ENCODE peak calls at places on chromosomes 1 and 21, in nine cellular contexts. One of them, this sample, is unnamed.

GRCh38 chr1:15007842-15008241 is 145.7 kb upstream of the TMEM51 start:
- DNase-seq in DND-41: no peak
- DNase-seq in IMR-90: no peak
- DNase-seq in endodermal cell: no peak
- DNase-seq in astrocyte: no peak
- DNase-seq in kidney: no peak
- DNase-seq in fibroblast of lung: peak; percentile 10
- DNase-seq in adipocyte: no peak
- DNase-seq in HepG2: no peak
- DNase-seq in this sample: no peak

GRCh38 chr1:15636436-15636835 is 19.2 kb downstream of the DDI2 start:
- DNase-seq in adipocyte: no peak
- DNase-seq in fibroblast of lung: no peak
- DNase-seq in endodermal cell: no peak
- DNase-seq in astrocyte: no peak
- DNase-seq in HepG2: no peak
- DNase-seq in IMR-90: no peak
- DNase-seq in kidney: no peak
- DNase-seq in DND-41: no peak
- DNase-seq in this sample: no peak

GRCh38 chr1:27878787-27879335 is 6.5 kb downstream of the THEMIS2 start:
- DNase-seq in fibroblast of lung: no peak
- DNase-seq in astrocyte: no peak
- DNase-seq in DND-41: no peak
- DNase-seq in adipocyte: no peak
- DNase-seq in endodermal cell: no peak
- DNase-seq in IMR-90: no peak
- DNase-seq in HepG2: no peak
- DNase-seq in kidney: no peak
- DNase-seq in this sample: no peak

GRCh38 chr1:33610391-33610790 is 137.9 kb downstream of the ZSCAN20 start:
- DNase-seq in DND-41: no peak
- DNase-seq in kidney: peak; percentile 43
- DNase-seq in adipocyte: no peak
- DNase-seq in fibroblast of lung: no peak
- DNase-seq in HepG2: no peak
- DNase-seq in IMR-90: no peak
- DNase-seq in astrocyte: no peak
- DNase-seq in endodermal cell: no peak
- DNase-seq in this sample: no peak

GRCh38 chr1:235597867-235598553 is 51.6 kb downstream of the GNG4 start:
- DNase-seq in HepG2: peak; percentile 27
- DNase-seq in adipocyte: peak; percentile 42
- DNase-seq in fibroblast of lung: peak; percentile 42
- DNase-seq in kidney: no peak
- DNase-seq in DND-41: no peak
- DNase-seq in endodermal cell: peak; percentile 60
- DNase-seq in IMR-90: peak; percentile 62
- DNase-seq in astrocyte: peak; percentile 12
- DNase-seq in this sample: peak; percentile 27

GRCh38 chr1:1400576-1401456 is 1.7 kb upstream of the CCNL2 start:
- DNase-seq in kidney: no peak
- DNase-seq in astrocyte: no peak
- DNase-seq in fibroblast of lung: peak; percentile 18
- DNase-seq in adipocyte: no peak
- DNase-seq in endodermal cell: no peak
- DNase-seq in DND-41: no peak
- DNase-seq in HepG2: peak; percentile 93
- DNase-seq in IMR-90: peak; percentile 23
- DNase-seq in this sample: no peak

GRCh38 chr1:225565845-225566244 is 87.1 kb downstream of the ENAH start:
- DNase-seq in astrocyte: no peak
- DNase-seq in HepG2: no peak
- DNase-seq in endodermal cell: no peak
- DNase-seq in fibroblast of lung: no peak
- DNase-seq in kidney: no peak
- DNase-seq in IMR-90: no peak
- DNase-seq in adipocyte: peak; percentile 33
- DNase-seq in DND-41: no peak
- DNase-seq in this sample: no peak

GRCh38 chr1:159282118-159282517 is 20.0 kb upstream of the FCER1A start:
- DNase-seq in IMR-90: no peak
- DNase-seq in kidney: no peak
- DNase-seq in astrocyte: no peak
- DNase-seq in HepG2: peak; percentile 48
- DNase-seq in DND-41: no peak
- DNase-seq in adipocyte: no peak
- DNase-seq in endodermal cell: no peak
- DNase-seq in fibroblast of lung: no peak
- DNase-seq in this sample: no peak

DNA sequence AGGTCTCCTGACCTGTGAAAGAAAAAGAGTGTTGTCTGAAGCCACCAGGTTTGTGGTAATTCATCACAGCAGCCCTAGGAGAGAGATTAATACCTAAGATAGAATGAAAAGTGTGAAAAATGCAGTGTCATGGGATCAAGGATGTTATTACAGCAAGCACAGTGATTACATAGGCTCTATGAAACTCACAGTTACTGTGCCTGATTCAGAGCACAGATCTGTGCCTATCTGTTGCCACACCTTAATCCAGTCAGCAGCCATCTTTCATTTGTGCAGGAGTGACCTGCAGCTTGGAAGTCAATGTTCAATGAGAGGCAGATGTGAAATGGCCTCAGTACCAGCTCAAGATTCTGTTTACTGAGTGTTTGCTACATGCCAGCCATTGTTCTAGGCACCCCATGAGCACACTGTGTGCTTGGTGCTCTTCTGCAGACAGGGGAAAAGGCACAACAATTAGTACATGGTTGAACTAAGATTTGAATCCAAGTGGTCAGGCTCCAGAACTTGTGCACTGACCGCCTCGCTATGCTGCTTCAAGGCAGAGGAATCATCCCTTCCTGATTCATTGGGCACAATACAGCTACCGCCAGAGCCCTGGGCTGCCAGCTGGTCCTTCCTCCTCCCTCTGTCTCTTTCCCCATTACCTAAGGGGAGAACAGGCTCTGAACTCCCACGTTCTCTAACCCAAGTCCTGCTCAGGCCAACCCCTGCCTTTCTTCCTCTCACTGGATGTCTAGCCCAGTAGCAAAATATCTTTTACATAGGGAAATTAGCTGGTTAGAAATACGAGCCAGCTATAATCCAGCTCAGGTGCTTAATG is 56.2 kb upstream of the NEK2 start:
- DNase-seq in astrocyte: no peak
- DNase-seq in HepG2: no peak
- DNase-seq in IMR-90: no peak
- DNase-seq in fibroblast of lung: no peak
- DNase-seq in endodermal cell: peak; percentile 35
- DNase-seq in adipocyte: no peak
- DNase-seq in DND-41: no peak
- DNase-seq in kidney: no peak
- DNase-seq in this sample: no peak
- H3K9ac ChIP-seq in astrocyte: no peak overlapping the region
- H3K9ac ChIP-seq in HepG2: no peak overlapping the region
- H3K9ac ChIP-seq in IMR-90: no peak overlapping the region
- H3K9ac ChIP-seq in fibroblast of lung: no peak overlapping the region
- H3K9ac ChIP-seq in endodermal cell: no peak overlapping the region
- H3K9ac ChIP-seq in adipocyte: no peak overlapping the region
- H3K9ac ChIP-seq in DND-41: no peak overlapping the region
- H3K9ac ChIP-seq in kidney: no peak overlapping the region
- H3K9ac ChIP-seq in this sample: no peak overlapping the region

DNA sequence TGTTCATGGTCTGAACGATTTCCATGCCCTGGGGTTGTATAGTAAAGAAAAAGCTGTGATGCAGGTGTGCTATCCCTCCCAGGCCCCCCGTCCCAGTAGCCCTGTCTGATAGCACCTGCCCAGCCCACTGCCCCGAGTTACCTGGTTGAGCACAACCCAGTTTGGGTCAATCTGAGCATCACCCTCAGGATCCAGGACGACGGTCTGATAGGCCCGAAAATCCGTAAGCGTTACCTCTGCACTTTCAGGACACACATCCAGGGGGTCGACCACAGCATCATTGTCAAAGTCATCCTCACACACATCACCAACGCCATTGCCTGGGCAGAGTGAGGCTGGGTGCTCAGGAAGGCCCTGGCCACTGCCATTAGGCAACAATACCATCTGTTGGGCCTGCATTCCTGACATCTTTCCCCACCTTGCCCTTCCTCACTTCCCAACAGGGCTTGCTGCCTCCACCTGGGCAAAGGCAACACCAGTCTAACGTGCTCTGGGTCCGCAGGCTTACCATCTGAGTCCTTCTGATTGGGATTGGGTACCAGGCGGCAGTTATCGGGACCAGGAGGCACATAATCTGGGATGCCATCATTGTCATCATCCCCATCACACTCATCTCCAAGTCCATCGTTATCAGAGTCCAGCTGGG is 9.7 kb downstream of the THBS3 start:
- DNase-seq in IMR-90: no peak
- DNase-seq in HepG2: no peak
- DNase-seq in endodermal cell: no peak
- DNase-seq in astrocyte: no peak
- DNase-seq in adipocyte: no peak
- DNase-seq in DND-41: no peak
- DNase-seq in fibroblast of lung: no peak
- DNase-seq in kidney: peak; percentile 28
- DNase-seq in this sample: no peak
- H3K4me3 ChIP-seq in IMR-90: no peak overlapping the region
- H3K4me3 ChIP-seq in HepG2: no peak overlapping the region
- H3K4me3 ChIP-seq in endodermal cell: no peak overlapping the region
- H3K4me3 ChIP-seq in astrocyte: no peak overlapping the region
- H3K4me3 ChIP-seq in adipocyte: no peak overlapping the region
- H3K4me3 ChIP-seq in DND-41: no peak overlapping the region
- H3K4me3 ChIP-seq in fibroblast of lung: no peak overlapping the region
- H3K4me3 ChIP-seq in kidney: no peak overlapping the region
- H3K4me3 ChIP-seq in this sample: no peak overlapping the region

GRCh38 chr1:208564466-208564865 is 320.3 kb upstream of the PLXNA2 start:
- DNase-seq in astrocyte: no peak
- DNase-seq in DND-41: no peak
- DNase-seq in endodermal cell: peak; percentile 74
- DNase-seq in kidney: no peak
- DNase-seq in adipocyte: no peak
- DNase-seq in HepG2: no peak
- DNase-seq in IMR-90: no peak
- DNase-seq in fibroblast of lung: no peak
- DNase-seq in this sample: no peak
- H3K9ac ChIP-seq in astrocyte: no peak overlapping the region
- H3K9ac ChIP-seq in DND-41: no peak overlapping the region
- H3K9ac ChIP-seq in endodermal cell: no peak overlapping the region
- H3K9ac ChIP-seq in kidney: no peak overlapping the region
- H3K9ac ChIP-seq in adipocyte: no peak overlapping the region
- H3K9ac ChIP-seq in HepG2: no peak overlapping the region
- H3K9ac ChIP-seq in IMR-90: no peak overlapping the region
- H3K9ac ChIP-seq in fibroblast of lung: no peak overlapping the region
- H3K9ac ChIP-seq in this sample: no peak overlapping the region

GRCh38 chr21:16891821-16892220 is 621.0 kb upstream of the CXADR start:
- DNase-seq in endodermal cell: no peak
- DNase-seq in astrocyte: peak; percentile 97
- DNase-seq in IMR-90: peak; percentile 60
- DNase-seq in kidney: no peak
- DNase-seq in HepG2: no peak
- DNase-seq in fibroblast of lung: peak; percentile 97
- DNase-seq in adipocyte: peak; percentile 85
- DNase-seq in DND-41: no peak
- DNase-seq in this sample: no peak
- H3K4me3 ChIP-seq in endodermal cell: peak overlapping the region; percentile 31
- H3K4me3 ChIP-seq in astrocyte: no peak overlapping the region
- H3K4me3 ChIP-seq in IMR-90: no peak overlapping the region
- H3K4me3 ChIP-seq in kidney: no peak overlapping the region
- H3K4me3 ChIP-seq in HepG2: no peak overlapping the region
- H3K4me3 ChIP-seq in fibroblast of lung: no peak overlapping the region
- H3K4me3 ChIP-seq in adipocyte: no peak overlapping the region
- H3K4me3 ChIP-seq in DND-41: no peak overlapping the region
- H3K4me3 ChIP-seq in this sample: no peak overlapping the region

DNA sequence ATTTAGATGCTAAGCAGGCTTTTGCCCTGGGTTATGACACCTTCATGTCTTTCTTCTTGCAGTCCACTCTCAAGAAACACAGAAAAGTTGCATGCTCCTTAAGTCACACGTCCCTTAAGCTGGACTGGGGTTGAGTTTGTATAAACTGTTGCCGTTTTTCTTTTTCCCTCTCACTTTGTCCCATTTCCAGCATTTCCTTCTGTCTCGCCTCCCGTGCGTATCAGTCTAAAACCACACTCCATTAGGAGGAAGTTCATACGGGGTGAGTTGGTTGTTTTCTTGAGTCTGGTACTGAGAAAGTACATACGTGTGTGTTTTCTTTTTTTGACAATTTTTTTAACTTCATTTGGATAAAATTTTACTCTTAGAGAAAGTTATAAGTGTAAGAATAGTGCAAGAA is 13.0 kb downstream of the NTPCR start:
- DNase-seq in endodermal cell: no peak
- DNase-seq in fibroblast of lung: peak; percentile 42
- DNase-seq in adipocyte: no peak
- DNase-seq in HepG2: no peak
- DNase-seq in DND-41: no peak
- DNase-seq in kidney: no peak
- DNase-seq in IMR-90: peak; percentile 32
- DNase-seq in astrocyte: peak; percentile 36
- DNase-seq in this sample: no peak
- H3K9ac ChIP-seq in endodermal cell: no peak overlapping the region
- H3K9ac ChIP-seq in fibroblast of lung: no peak overlapping the region
- H3K9ac ChIP-seq in adipocyte: peak overlapping the region; percentile 72
- H3K9ac ChIP-seq in HepG2: no peak overlapping the region
- H3K9ac ChIP-seq in DND-41: no peak overlapping the region
- H3K9ac ChIP-seq in kidney: no peak overlapping the region
- H3K9ac ChIP-seq in IMR-90: peak overlapping the region; percentile 75
- H3K9ac ChIP-seq in astrocyte: no peak overlapping the region
- H3K9ac ChIP-seq in this sample: no peak overlapping the region